ENCODE peak calls at places on chromosomes 1 and 21, in nine cellular contexts. L is PC-3, N is GM12878, W is H9, A is PC-9, G is GM23338, Y is hepatocyte, H is GM23248, E is IMR-90. B is an unnamed sample.
A peak's percentile ranks its signal among the peaks of the same experiment; 100 is the strongest.

GRCh38 chr21:28550057-28550825 is 442.4 kb downstream of the LTN1 start:
- DNase-seq in L (peak; percentile 92), N (no peak), W (no peak), A (no peak), G (no peak), Y (no peak), H (peak; percentile 42), E (peak; percentile 11), B (no peak)

GRCh38 chr1:234619071-234619480 is 9.1 kb upstream of the IRF2BP2 start:
- DNase-seq in L (no peak), N (no peak), W (no peak), A (no peak), G (no peak), Y (no peak), H (peak; percentile 67), E (peak; percentile 61), B (no peak)

GRCh38 chr1:39927538-39927937 is 25.8 kb upstream of the MYCL start:
- DNase-seq in L (no peak), N (no peak), W (no peak), A (no peak), G (no peak), Y (no peak), H (peak; percentile 16), E (no peak), B (no peak)

GRCh38 chr1:33130297-33130696 is 49.3 kb downstream of the AZIN2 start:
- DNase-seq in L (no peak), N (no peak), W (no peak), A (no peak), G (no peak), Y (no peak), H (peak; percentile 38), E (peak; percentile 64), B (no peak)

GRCh38 chr1:53592521-53592982 is 133.4 kb downstream of the DMRTB1 start:
- DNase-seq in L (peak; percentile 76), N (no peak), W (peak; percentile 72), A (peak; percentile 71), G (peak; percentile 58), Y (peak; percentile 82), H (no peak), E (peak; percentile 79), B (no peak)

GRCh38 chr21:17114019-17114418 is 398.8 kb upstream of the CXADR start:
- DNase-seq in L (no peak), N (no peak), W (no peak), A (no peak), G (peak; percentile 33), Y (no peak), H (no peak), E (no peak), B (no peak)

GRCh38 chr1:107545056-107545597 is 404.3 kb downstream of the NTNG1 start:
- DNase-seq in L (no peak), N (no peak), W (no peak), A (no peak), G (no peak), Y (no peak), H (no peak), E (no peak), B (no peak)

GRCh38 chr1:201883786-201884185 is 4.9 kb upstream of the SHISA4 start:
- DNase-seq in L (peak; percentile 61), N (no peak), W (no peak), A (peak; percentile 44), G (no peak), Y (no peak), H (peak; percentile 87), E (peak; percentile 43), B (peak; percentile 42)

DNA sequence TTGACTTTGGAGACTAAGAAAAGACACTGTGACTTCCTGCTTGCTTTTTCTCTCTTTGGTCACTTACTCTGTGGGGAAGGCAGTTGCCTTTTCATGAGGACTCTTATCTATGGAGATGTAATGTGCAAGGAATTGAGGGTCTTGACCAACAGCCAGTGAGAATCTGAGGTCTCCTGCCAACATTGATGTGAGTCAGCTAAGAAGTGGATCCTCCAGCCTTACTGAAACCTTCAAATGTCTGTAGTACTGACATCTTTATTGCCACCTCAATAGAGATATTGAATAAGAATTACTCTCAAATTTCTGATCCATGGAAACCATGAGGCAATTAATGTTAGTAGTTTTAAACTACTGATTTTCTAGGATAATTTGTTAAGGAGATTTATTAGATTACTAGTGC is 598.4 kb downstream of the ADGRL2 start:
- DNase-seq in L (no peak), N (no peak), W (no peak), A (no peak), G (no peak), Y (no peak), H (no peak), E (peak; percentile 1), B (no peak)
- H2AFZ ChIP-seq in L (no peak overlapping the region), N (no peak overlapping the region), W (no peak overlapping the region), A (no peak overlapping the region), G (no peak overlapping the region), Y (no peak overlapping the region), H (no peak overlapping the region), E (no peak overlapping the region), B (no peak overlapping the region)

GRCh38 chr1:31005617-31006166 is 59.8 kb downstream of the PUM1 start:
- DNase-seq in L (no peak), N (no peak), W (no peak), A (no peak), G (no peak), Y (no peak), H (no peak), E (no peak), B (no peak)
- H2AFZ ChIP-seq in L (no peak overlapping the region), N (no peak overlapping the region), W (no peak overlapping the region), A (no peak overlapping the region), G (no peak overlapping the region), Y (no peak overlapping the region), H (no peak overlapping the region), E (no peak overlapping the region), B (no peak overlapping the region)

DNA sequence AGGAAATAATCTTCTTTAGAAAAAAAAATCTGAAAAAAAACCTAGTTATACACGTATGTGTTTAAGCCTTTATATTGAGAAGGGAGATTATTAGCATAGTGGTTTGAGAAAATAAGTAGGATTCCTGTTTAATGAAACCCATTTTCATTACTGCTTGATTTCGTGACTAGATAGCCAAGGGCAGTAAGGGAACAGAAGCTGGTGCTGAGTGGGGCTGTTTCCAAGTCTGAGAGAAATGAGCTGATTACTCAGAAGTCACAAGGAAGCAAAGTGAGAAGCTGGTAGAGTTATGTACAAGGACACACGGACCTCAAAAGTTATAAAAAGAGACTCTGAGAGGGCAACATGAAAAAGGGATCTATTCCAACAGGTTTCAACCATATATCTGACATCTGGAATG is 256.5 kb downstream of the TTLL7 start:
- DNase-seq in L (no peak), N (no peak), W (no peak), A (no peak), G (no peak), Y (no peak), H (peak; percentile 3), E (no peak), B (no peak)
- H2AFZ ChIP-seq in L (no peak overlapping the region), N (no peak overlapping the region), W (no peak overlapping the region), A (no peak overlapping the region), G (no peak overlapping the region), Y (no peak overlapping the region), H (no peak overlapping the region), E (no peak overlapping the region), B (peak overlapping the region; percentile 54)

GRCh38 chr1:58398714-58399113 is 147.8 kb downstream of the OMA1 start:
- DNase-seq in L (no peak), N (no peak), W (no peak), A (no peak), G (no peak), Y (no peak), H (no peak), E (no peak), B (no peak)
- H2AFZ ChIP-seq in L (no peak overlapping the region), N (no peak overlapping the region), W (no peak overlapping the region), A (no peak overlapping the region), G (no peak overlapping the region), Y (no peak overlapping the region), H (no peak overlapping the region), E (no peak overlapping the region), B (no peak overlapping the region)